ENCODE peak calls at places on chromosomes 3 and 15, in four cellular contexts. K, A, W and P are unnamed samples.

GRCh38 chr3:125110016-125110875 is 54.4 kb upstream of the HEG1 start:
- DNase-seq in A (no peak), W (peak; percentile 72), K (no peak), P (peak; percentile 63)

GRCh38 chr15:46177219-46177618 is 542.4 kb downstream of the SQOR start:
- DNase-seq in K (no peak), A (no peak), W (no peak), P (no peak)

GRCh38 chr3:108037770-108038169 is 53.1 kb downstream of the CD47 start:
- DNase-seq in W (no peak), A (no peak), K (no peak), P (no peak)

GRCh38 chr3:124610130-124610529 is 120.1 kb upstream of the UMPS start:
- DNase-seq in A (no peak), K (no peak), W (no peak), P (no peak)

GRCh38 chr3:158725348-158725966 is 6.8 kb downstream of the RARRES1 start:
- DNase-seq in A (no peak), K (no peak), W (peak; percentile 93), P (no peak)

GRCh38 chr3:197701851-197702250 is 34.9 kb downstream of the RUBCN start:
- DNase-seq in A (no peak), W (no peak), K (no peak), P (no peak)

GRCh38 chr15:74218172-74218885 is 15.7 kb upstream of the STRA6 start:
- DNase-seq in K (no peak), A (no peak), W (no peak), P (no peak)

GRCh38 chr3:9346141-9346540 is 16.7 kb upstream of the THUMPD3 start:
- DNase-seq in A (no peak), K (no peak), W (no peak), P (no peak)

GRCh38 chr3:36864180-36865053 is 80.4 kb downstream of the TRANK1 start:
- DNase-seq in K (no peak), W (no peak), A (no peak), P (no peak)

GRCh38 chr3:131544557-131544956 is 41.8 kb upstream of the MRPL3 start:
- DNase-seq in K (no peak), W (no peak), A (no peak), P (no peak)

GRCh38 chr15:29126821-29127461 is 142.7 kb downstream of the NSMCE3 start:
- DNase-seq in K (no peak), W (no peak), A (no peak), P (no peak)

GRCh38 chr3:64121750-64122311 is 98.5 kb upstream of the PSMD6 start:
- DNase-seq in K (no peak), W (no peak), A (no peak), P (no peak)

GRCh38 chr15:96395687-96396086 is 65.2 kb downstream of the NR2F2 start:
- DNase-seq in A (no peak), W (no peak), K (no peak), P (no peak)

GRCh38 chr15:101047301-101047781 is 128.2 kb downstream of the LRRK1 start:
- DNase-seq in W (no peak), K (no peak), A (no peak), P (peak; percentile 12)

GRCh38 chr3:12750658-12751071 is 8.4 kb downstream of the TMEM40 start:
- DNase-seq in K (peak; percentile 13), W (peak; percentile 75), A (no peak), P (peak; percentile 53)

GRCh38 chr15:40038267-40038653 is 721 bp downstream of the SRP14 start:
- DNase-seq in K (no peak), A (no peak), W (peak; percentile 49), P (no peak)

GRCh38 chr15:25784141-25784540 is 79.0 kb downstream of the ATP10A start:
- DNase-seq in K (no peak), A (no peak), W (peak; percentile 71), P (no peak)

GRCh38 chr3:58009749-58010535 is 1.7 kb downstream of the FLNB start:
- DNase-seq in A (no peak), K (no peak), W (no peak), P (no peak)

GRCh38 chr3:53694051-53694450 is 152.2 kb downstream of the CHDH start:
- DNase-seq in K (no peak), W (no peak), A (no peak), P (no peak)

GRCh38 chr3:156151824-156152428 is 31.5 kb downstream of the KCNAB1 start:
- DNase-seq in W (peak; percentile 81), K (no peak), A (peak; percentile 18), P (peak; percentile 25)

GRCh38 chr15:85582076-85582718 is 201.8 kb downstream of the AKAP13 start:
- DNase-seq in K (no peak), A (no peak), W (peak; percentile 43), P (no peak)

GRCh38 chr15:36029606-36030005 is 483.6 kb upstream of the DPH6 start:
- DNase-seq in W (peak; percentile 17), A (no peak), K (no peak), P (no peak)

GRCh38 chr3:44893097-44893496 is 18.7 kb downstream of the TGM4 start:
- DNase-seq in K (no peak), A (no peak), W (peak; percentile 55), P (no peak)

GRCh38 chr3:182816181-182816580 is 22.9 kb downstream of the ATP11B start:
- DNase-seq in K (no peak), W (no peak), A (no peak), P (no peak)

GRCh38 chr15:75348563-75349350 is 1.9 kb downstream of the NEIL1 start:
- DNase-seq in K (no peak), A (no peak), W (no peak), P (no peak)

GRCh38 chr3:66018047-66019033 is 20.4 kb downstream of the MAGI1 start:
- DNase-seq in A (no peak), K (no peak), W (no peak), P (no peak)

GRCh38 chr3:153958635-153959320 is 162.4 kb upstream of the ARHGEF26 start:
- DNase-seq in A (no peak), W (no peak), K (no peak), P (no peak)

GRCh38 chr3:112413722-112414121 is 80.8 kb downstream of the CD200 start:
- DNase-seq in K (no peak), W (no peak), A (no peak), P (no peak)

GRCh38 chr3:143784446-143784845 is 63.8 kb downstream of the SLC9A9 start:
- DNase-seq in K (no peak), A (no peak), W (no peak), P (no peak)

GRCh38 chr3:30167511-30168135 is 438.8 kb upstream of the TGFBR2 start:
- DNase-seq in A (no peak), K (no peak), W (no peak), P (no peak)

GRCh38 chr3:47108546-47108945 is 55.4 kb downstream of the SETD2 start:
- DNase-seq in K (no peak), A (no peak), W (peak; percentile 54), P (no peak)

GRCh38 chr3:197500812-197501211 is 55.0 kb downstream of the BDH1 start:
- DNase-seq in K (no peak), W (no peak), A (no peak), P (no peak)